ENCODE peak calls at places on chromosomes 7 and 10, in five cellular contexts. One of them, this sample, is unnamed.

GRCh38 chr7:29606287-29606721 is 42.7 kb downstream of the PRR15 start:
- DNase-seq in A549: peak; percentile 50
- DNase-seq in WERI-Rb-1: peak; percentile 37
- DNase-seq in esophagus squamous epithelium: no peak
- DNase-seq in neural progenitor cell: no peak
- DNase-seq in this sample: no peak

GRCh38 chr7:110001254-110001938 is 1089.5 kb upstream of the LRRN3 start:
- DNase-seq in A549: no peak
- DNase-seq in esophagus squamous epithelium: no peak
- DNase-seq in neural progenitor cell: no peak
- DNase-seq in WERI-Rb-1: no peak
- DNase-seq in this sample: no peak

GRCh38 chr10:75542902-75543301 is 111.5 kb downstream of the LRMDA start:
- DNase-seq in WERI-Rb-1: no peak
- DNase-seq in A549: no peak
- DNase-seq in neural progenitor cell: peak; percentile 47
- DNase-seq in esophagus squamous epithelium: no peak
- DNase-seq in this sample: no peak

GRCh38 chr10:95513941-95514392 is 47.2 kb downstream of the SORBS1 start:
- DNase-seq in A549: peak; percentile 39
- DNase-seq in esophagus squamous epithelium: no peak
- DNase-seq in WERI-Rb-1: no peak
- DNase-seq in neural progenitor cell: no peak
- DNase-seq in this sample: no peak

GRCh38 chr10:11290156-11290890 is 272.7 kb downstream of the CELF2 start:
- DNase-seq in A549: no peak
- DNase-seq in neural progenitor cell: no peak
- DNase-seq in esophagus squamous epithelium: no peak
- DNase-seq in WERI-Rb-1: no peak
- DNase-seq in this sample: no peak

GRCh38 chr10:60537697-60538096 is 148.0 kb upstream of the ANK3 start:
- DNase-seq in esophagus squamous epithelium: no peak
- DNase-seq in WERI-Rb-1: no peak
- DNase-seq in A549: no peak
- DNase-seq in neural progenitor cell: no peak
- DNase-seq in this sample: no peak

GRCh38 chr7:128937271-128937646 is 468 bp upstream of the IRF5 start:
- DNase-seq in neural progenitor cell: no peak
- DNase-seq in esophagus squamous epithelium: no peak
- DNase-seq in WERI-Rb-1: no peak
- DNase-seq in A549: no peak
- DNase-seq in this sample: no peak

GRCh38 chr10:47452495-47453434 is 31.1 kb downstream of the ANXA8 start:
- DNase-seq in esophagus squamous epithelium: no peak
- DNase-seq in WERI-Rb-1: peak; percentile 80
- DNase-seq in neural progenitor cell: no peak
- DNase-seq in A549: no peak
- DNase-seq in this sample: no peak

GRCh38 chr10:121690152-121690551 is 91.9 kb upstream of the FGFR2 start:
- DNase-seq in WERI-Rb-1: no peak
- DNase-seq in esophagus squamous epithelium: no peak
- DNase-seq in neural progenitor cell: no peak
- DNase-seq in A549: no peak
- DNase-seq in this sample: no peak

GRCh38 chr10:110300486-110300986 is 4.2 kb downstream of the SMNDC1 start:
- DNase-seq in WERI-Rb-1: peak; percentile 68
- DNase-seq in neural progenitor cell: no peak
- DNase-seq in A549: no peak
- DNase-seq in esophagus squamous epithelium: no peak
- DNase-seq in this sample: no peak

GRCh38 chr10:123160311-123160980 is 6.2 kb downstream of the BUB3 start:
- DNase-seq in WERI-Rb-1: no peak
- DNase-seq in esophagus squamous epithelium: no peak
- DNase-seq in A549: no peak
- DNase-seq in neural progenitor cell: no peak
- DNase-seq in this sample: no peak

GRCh38 chr10:75910032-75910431 is 478.6 kb downstream of the LRMDA start:
- DNase-seq in esophagus squamous epithelium: no peak
- DNase-seq in neural progenitor cell: no peak
- DNase-seq in WERI-Rb-1: no peak
- DNase-seq in A549: no peak
- DNase-seq in this sample: no peak

GRCh38 chr7:26083113-26083512 is 68.9 kb upstream of the NFE2L3 start:
- DNase-seq in A549: no peak
- DNase-seq in WERI-Rb-1: peak; percentile 40
- DNase-seq in neural progenitor cell: peak; percentile 55
- DNase-seq in esophagus squamous epithelium: no peak
- DNase-seq in this sample: no peak

GRCh38 chr10:63675171-63675570 is 154.0 kb downstream of the REEP3 start:
- DNase-seq in esophagus squamous epithelium: no peak
- DNase-seq in neural progenitor cell: no peak
- DNase-seq in WERI-Rb-1: no peak
- DNase-seq in A549: no peak
- DNase-seq in this sample: no peak

GRCh38 chr7:155229548-155230168 is 68.0 kb upstream of the INSIG1 start:
- DNase-seq in neural progenitor cell: no peak
- DNase-seq in esophagus squamous epithelium: no peak
- DNase-seq in WERI-Rb-1: no peak
- DNase-seq in A549: no peak
- DNase-seq in this sample: no peak

GRCh38 chr7:43915907-43916306 is 9.5 kb upstream of the URGCP start:
- DNase-seq in A549: no peak
- DNase-seq in WERI-Rb-1: no peak
- DNase-seq in neural progenitor cell: peak; percentile 11
- DNase-seq in esophagus squamous epithelium: no peak
- DNase-seq in this sample: no peak

GRCh38 chr7:42227931-42228591 is 8.9 kb downstream of the GLI3 start:
- DNase-seq in neural progenitor cell: peak; percentile 74
- DNase-seq in A549: no peak
- DNase-seq in WERI-Rb-1: no peak
- DNase-seq in esophagus squamous epithelium: no peak
- DNase-seq in this sample: no peak

GRCh38 chr7:106067678-106068077 is 44.4 kb downstream of the SYPL1 start:
- DNase-seq in WERI-Rb-1: no peak
- DNase-seq in A549: no peak
- DNase-seq in esophagus squamous epithelium: no peak
- DNase-seq in neural progenitor cell: no peak
- DNase-seq in this sample: no peak

GRCh38 chr10:11898372-11899066 is 75.4 kb downstream of the PROSER2 start:
- DNase-seq in WERI-Rb-1: no peak
- DNase-seq in esophagus squamous epithelium: no peak
- DNase-seq in A549: no peak
- DNase-seq in neural progenitor cell: no peak
- DNase-seq in this sample: no peak

GRCh38 chr10:132817701-132818211 is 31.8 kb upstream of the NKX6-2 start:
- DNase-seq in A549: no peak
- DNase-seq in neural progenitor cell: no peak
- DNase-seq in WERI-Rb-1: no peak
- DNase-seq in esophagus squamous epithelium: no peak
- DNase-seq in this sample: no peak

GRCh38 chr7:80478683-80479082 is 33.2 kb downstream of the GNAT3 start:
- DNase-seq in A549: peak; percentile 14
- DNase-seq in WERI-Rb-1: no peak
- DNase-seq in neural progenitor cell: no peak
- DNase-seq in esophagus squamous epithelium: no peak
- DNase-seq in this sample: no peak

GRCh38 chr10:102815790-102816549 is 21.2 kb downstream of the CYP17A1 start:
- DNase-seq in neural progenitor cell: no peak
- DNase-seq in A549: no peak
- DNase-seq in esophagus squamous epithelium: no peak
- DNase-seq in WERI-Rb-1: no peak
- DNase-seq in this sample: no peak

GRCh38 chr7:94660006-94660405 is 4.1 kb upstream of the SGCE start:
- DNase-seq in neural progenitor cell: no peak
- DNase-seq in esophagus squamous epithelium: no peak
- DNase-seq in A549: no peak
- DNase-seq in WERI-Rb-1: no peak
- DNase-seq in this sample: no peak

GRCh38 chr7:82087099-82087498 is 317.3 kb upstream of the HGF start:
- DNase-seq in neural progenitor cell: no peak
- DNase-seq in WERI-Rb-1: no peak
- DNase-seq in A549: no peak
- DNase-seq in esophagus squamous epithelium: no peak
- DNase-seq in this sample: no peak

GRCh38 chr10:113022265-113022664 is 72.2 kb downstream of the TCF7L2 start:
- DNase-seq in A549: no peak
- DNase-seq in esophagus squamous epithelium: no peak
- DNase-seq in WERI-Rb-1: no peak
- DNase-seq in neural progenitor cell: no peak
- DNase-seq in this sample: no peak

GRCh38 chr7:136183981-136184380 is 206.8 kb upstream of the MTPN start:
- DNase-seq in esophagus squamous epithelium: no peak
- DNase-seq in A549: no peak
- DNase-seq in WERI-Rb-1: no peak
- DNase-seq in neural progenitor cell: peak; percentile 45
- DNase-seq in this sample: no peak

GRCh38 chr7:22361795-22362194 is 4.8 kb upstream of the RAPGEF5 start:
- DNase-seq in WERI-Rb-1: no peak
- DNase-seq in neural progenitor cell: no peak
- DNase-seq in esophagus squamous epithelium: no peak
- DNase-seq in A549: no peak
- DNase-seq in this sample: no peak

GRCh38 chr7:90298145-90299038 is 22.7 kb downstream of the FAM237B start:
- DNase-seq in WERI-Rb-1: no peak
- DNase-seq in neural progenitor cell: peak; percentile 59
- DNase-seq in esophagus squamous epithelium: no peak
- DNase-seq in A549: peak; percentile 63
- DNase-seq in this sample: no peak

GRCh38 chr10:96721207-96721572 is 876 bp upstream of the PIK3AP1 start:
- DNase-seq in esophagus squamous epithelium: no peak
- DNase-seq in neural progenitor cell: no peak
- DNase-seq in A549: no peak
- DNase-seq in WERI-Rb-1: peak; percentile 15
- DNase-seq in this sample: no peak

DNA sequence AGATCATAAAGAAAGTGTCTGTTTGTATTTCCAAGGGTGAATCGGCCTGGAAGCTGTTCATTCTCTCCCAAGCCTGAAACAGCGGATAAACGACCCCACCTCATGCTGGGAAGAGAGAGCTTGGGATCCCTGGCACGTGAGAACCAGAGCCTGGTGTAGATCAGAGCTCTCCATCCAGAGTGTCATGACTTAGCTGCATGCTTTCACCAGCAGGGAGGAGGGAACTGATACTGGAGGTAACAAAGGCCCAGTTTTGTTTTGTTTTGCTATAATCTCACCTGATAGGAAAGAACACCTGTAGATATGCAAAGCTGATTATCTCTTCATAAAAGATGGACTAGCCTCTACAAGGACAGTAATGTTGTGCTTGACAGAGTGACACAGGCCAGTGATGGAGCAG is 236.6 kb downstream of the POM121L12 start:
- DNase-seq in A549: no peak
- DNase-seq in neural progenitor cell: peak; percentile 29
- DNase-seq in WERI-Rb-1: no peak
- DNase-seq in esophagus squamous epithelium: no peak
- DNase-seq in this sample: no peak
- H3K9me3 ChIP-seq in A549: peaks cover 2% of the 10 kb centered on the region
- H3K9me3 ChIP-seq in neural progenitor cell: no peaks in the 10 kb centered on the region
- H3K9me3 ChIP-seq in WERI-Rb-1: no peaks in the 10 kb centered on the region
- H3K9me3 ChIP-seq in esophagus squamous epithelium: no peaks in the 10 kb centered on the region
- H3K9me3 ChIP-seq in this sample: no peaks in the 10 kb centered on the region

DNA sequence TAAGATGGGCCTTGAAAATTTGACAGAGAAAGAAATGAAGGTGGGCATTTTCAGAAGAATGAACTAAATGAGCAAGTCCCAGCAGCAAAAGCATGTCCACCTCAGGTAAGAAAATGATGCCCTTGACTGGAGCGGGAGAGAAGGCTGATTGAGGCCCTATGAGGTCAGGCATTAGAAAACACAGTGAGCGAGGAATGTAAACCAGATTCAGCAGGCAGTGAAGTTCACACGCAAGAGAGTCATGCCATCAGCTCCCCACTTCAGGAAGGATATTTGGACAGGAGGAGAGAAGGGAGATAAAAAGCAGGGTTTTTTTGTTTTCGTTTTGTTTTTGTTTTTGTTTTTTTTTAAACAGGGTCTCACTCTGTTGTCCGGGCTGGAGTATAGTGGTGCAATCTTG is 166.4 kb downstream of the PPP1R17 start:
- DNase-seq in esophagus squamous epithelium: no peak
- DNase-seq in neural progenitor cell: no peak
- DNase-seq in A549: no peak
- DNase-seq in WERI-Rb-1: no peak
- DNase-seq in this sample: no peak
- H3K9me3 ChIP-seq in esophagus squamous epithelium: no peaks in the 10 kb centered on the region
- H3K9me3 ChIP-seq in neural progenitor cell: no peaks in the 10 kb centered on the region
- H3K9me3 ChIP-seq in A549: no peaks in the 10 kb centered on the region
- H3K9me3 ChIP-seq in WERI-Rb-1: no peaks in the 10 kb centered on the region
- H3K9me3 ChIP-seq in this sample: no peaks in the 10 kb centered on the region

DNA sequence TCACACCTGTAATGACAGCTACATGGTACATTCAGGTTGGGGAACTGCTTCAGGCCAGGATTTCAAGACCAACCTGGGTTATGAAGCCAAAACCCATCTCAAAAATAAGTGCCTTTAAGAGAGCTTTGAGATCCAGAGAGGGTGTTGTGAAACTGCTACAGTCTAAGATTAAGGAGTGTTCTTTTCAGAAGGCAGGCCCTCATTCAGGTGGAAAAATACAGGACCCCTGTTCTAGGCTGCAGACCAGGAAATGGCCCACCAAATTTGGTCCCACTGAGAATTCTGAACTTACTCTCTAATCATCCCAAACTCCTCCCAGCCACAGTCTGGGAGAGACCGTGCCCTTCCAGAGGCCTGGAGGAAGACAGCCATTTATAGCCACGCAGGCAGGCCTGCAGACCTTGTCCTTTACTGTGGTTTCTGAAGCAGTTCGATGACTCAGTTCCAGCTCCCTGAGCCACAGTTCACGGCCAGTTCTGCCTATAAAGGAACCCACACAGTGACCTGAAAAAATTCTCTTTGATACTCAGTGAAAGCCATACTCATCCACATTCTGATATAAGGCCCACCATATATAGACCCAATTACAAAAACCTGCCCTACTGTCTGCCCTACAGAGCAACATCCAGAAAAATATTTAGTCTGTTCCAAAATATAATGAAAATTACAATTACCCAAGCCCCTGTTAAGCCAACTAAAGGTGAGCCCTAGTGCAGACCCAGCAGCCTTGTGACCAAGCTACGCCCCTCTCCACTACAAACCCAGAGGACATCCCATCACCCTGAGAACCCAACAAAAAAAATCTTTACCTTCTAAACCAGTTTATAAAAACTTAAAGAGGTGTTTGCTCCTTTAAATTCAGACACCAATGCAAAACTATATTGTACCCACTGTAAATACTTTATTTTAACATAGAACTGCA is 21.2 kb downstream of the ZNF680 start:
- DNase-seq in A549: no peak
- DNase-seq in neural progenitor cell: no peak
- DNase-seq in WERI-Rb-1: no peak
- DNase-seq in esophagus squamous epithelium: no peak
- DNase-seq in this sample: no peak
- H3K9me3 ChIP-seq in A549: peaks cover 57% of the 10 kb centered on the region
- H3K9me3 ChIP-seq in neural progenitor cell: peaks cover 16% of the 10 kb centered on the region
- H3K9me3 ChIP-seq in WERI-Rb-1: no peaks in the 10 kb centered on the region
- H3K9me3 ChIP-seq in esophagus squamous epithelium: peaks cover 5% of the 10 kb centered on the region
- H3K9me3 ChIP-seq in this sample: peaks cover 7% of the 10 kb centered on the region

DNA sequence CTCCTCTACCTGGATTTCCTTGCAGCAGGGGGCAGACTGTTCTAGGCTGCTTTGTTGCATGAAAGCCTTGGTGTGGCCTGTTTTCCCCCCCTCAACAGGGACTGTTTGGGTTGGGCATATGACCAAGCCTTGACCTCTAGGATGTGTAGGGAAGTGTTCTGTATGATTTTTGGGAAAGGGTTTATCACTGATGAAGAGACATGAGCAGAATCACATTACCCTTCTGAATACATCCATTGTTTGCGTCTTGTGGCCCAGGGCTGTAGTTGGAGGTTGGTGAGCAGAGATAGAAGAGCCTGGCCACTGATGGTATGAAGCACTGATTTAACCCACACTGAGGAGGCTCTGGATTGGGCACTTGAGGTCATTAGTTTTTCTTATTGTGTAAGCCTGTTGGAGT is 26.6 kb downstream of the ZNF12 start:
- DNase-seq in neural progenitor cell: no peak
- DNase-seq in A549: no peak
- DNase-seq in esophagus squamous epithelium: no peak
- DNase-seq in WERI-Rb-1: no peak
- DNase-seq in this sample: no peak
- H3K9me3 ChIP-seq in neural progenitor cell: peaks cover 34% of the 10 kb centered on the region
- H3K9me3 ChIP-seq in A549: peaks cover 100% of the 10 kb centered on the region
- H3K9me3 ChIP-seq in esophagus squamous epithelium: peaks cover 90% of the 10 kb centered on the region
- H3K9me3 ChIP-seq in WERI-Rb-1: peaks cover 72% of the 10 kb centered on the region
- H3K9me3 ChIP-seq in this sample: peaks cover 21% of the 10 kb centered on the region